ENCODE peak calls at places on chromosome 1, in seven cellular contexts. W is SK-N-SH, H is spleen, L is Peyer's patch, O is cardiac muscle cell, V is fibroblast of lung, B is H1. S is an unnamed sample.
A peak's percentile ranks its signal among the peaks of the same experiment; 100 is the strongest.

GRCh38 chr1:209565759-209566678 is 17.5 kb upstream of the CAMK1G start:
- DNase-seq in L (peak; percentile 92), O (peak; percentile 94), V (peak; percentile 82), W (peak; percentile 69), H (peak; percentile 80), B (peak; percentile 75), S (no peak)

GRCh38 chr1:85606414-85606800 is 25.8 kb downstream of the CCN1 start:
- DNase-seq in H (no peak), W (no peak), O (no peak), V (no peak), B (no peak), L (no peak), S (no peak)

GRCh38 chr1:173477286-173478098 is at the start of gene PRDX6:
- DNase-seq in W (no peak), V (peak; percentile 80), B (peak; percentile 15), H (peak; percentile 98), L (peak; percentile 94), O (peak; percentile 76), S (peak; percentile 81)

GRCh38 chr1:221794079-221794670 is 52.3 kb upstream of the DUSP10 start:
- DNase-seq in H (no peak), W (no peak), L (no peak), O (no peak), B (no peak), V (peak; percentile 36), S (peak; percentile 74)

GRCh38 chr1:38093569-38094520 is 47.3 kb upstream of the POU3F1 start:
- DNase-seq in W (no peak), B (no peak), H (peak; percentile 6), V (no peak), L (no peak), O (no peak), S (no peak)

GRCh38 chr1:227949954-227950734 is 2.4 kb upstream of the WNT9A start:
- DNase-seq in O (no peak), H (peak; percentile 52), L (peak; percentile 36), V (no peak), W (no peak), B (no peak), S (no peak)

GRCh38 chr1:21705303-21705980 is 36.3 kb upstream of the RAP1GAP start:
- DNase-seq in O (no peak), V (no peak), W (no peak), H (no peak), L (no peak), B (no peak), S (no peak)

GRCh38 chr1:96992871-96993270 is 271.3 kb downstream of the PTBP2 start:
- DNase-seq in B (no peak), V (peak; percentile 25), H (no peak), L (no peak), W (no peak), O (no peak), S (no peak)

GRCh38 chr1:31981976-31982375 is 31.7 kb upstream of the KHDRBS1 start:
- DNase-seq in O (no peak), V (no peak), L (no peak), B (no peak), W (no peak), H (no peak), S (no peak)

GRCh38 chr1:165011947-165012346 is 344.6 kb downstream of the LMX1A start:
- DNase-seq in V (no peak), B (no peak), O (no peak), W (no peak), L (no peak), H (no peak), S (no peak)
- TF ChIP-seq CTCF in V (no peak), B (no peak), O (no peak), W (no peak), L (no peak), H (no peak), S (no peak)

DNA sequence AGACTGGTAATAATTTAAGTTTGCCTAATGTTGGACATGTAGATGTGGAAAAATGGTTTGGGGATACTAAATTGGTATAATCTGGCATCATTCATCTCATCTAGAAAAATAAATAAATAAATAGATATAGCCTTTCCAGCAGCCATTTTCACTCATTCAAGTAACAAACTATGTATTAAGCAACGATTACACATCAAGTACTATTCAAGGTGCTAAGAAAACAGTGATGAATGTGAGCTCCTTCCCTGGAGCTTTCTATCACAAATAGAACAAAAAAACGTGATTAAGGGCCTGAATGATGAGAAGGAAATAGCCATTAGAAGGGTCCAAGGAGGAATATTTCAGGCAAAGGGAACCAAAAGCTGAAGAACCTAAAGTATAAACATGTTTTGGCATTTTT is 37.1 kb downstream of the STIL start:
- DNase-seq in V (no peak), H (no peak), W (no peak), B (no peak), L (no peak), O (no peak), S (no peak)
- H3K36me3 ChIP-seq in V (peaks cover 5% of the 10 kb centered on the region), H (no peaks in the 10 kb centered on the region), W (peaks cover 30% of the 10 kb centered on the region), B (peaks cover 28% of the 10 kb centered on the region), L (no peaks in the 10 kb centered on the region), O (peaks cover 10% of the 10 kb centered on the region), S (peaks cover 2% of the 10 kb centered on the region)

GRCh38 chr1:87336623-87337067 is 8.0 kb downstream of the LMO4 start:
- DNase-seq in H (no peak), W (no peak), O (no peak), L (no peak), B (no peak), V (peak; percentile 44), S (no peak)

GRCh38 chr1:87334351-87335174 is 5.9 kb downstream of the LMO4 start:
- DNase-seq in H (peak; percentile 85), V (peak; percentile 42), O (peak; percentile 60), L (peak; percentile 51), B (no peak), W (peak; percentile 42), S (peak; percentile 32)

GRCh38 chr1:87331319-87332269 is 2.9 kb downstream of the LMO4 start:
- DNase-seq in L (peak; percentile 90), V (peak; percentile 79), H (peak; percentile 95), B (peak; percentile 77), W (peak; percentile 54), O (peak; percentile 90), S (peak; percentile 77)

GRCh38 chr1:87335175-87335992 is 6.7 kb downstream of the LMO4 start:
- DNase-seq in H (peak; percentile 96), V (peak; percentile 40), B (no peak), W (peak; percentile 84), L (peak; percentile 90), O (peak; percentile 81), S (peak; percentile 80)

DNA sequence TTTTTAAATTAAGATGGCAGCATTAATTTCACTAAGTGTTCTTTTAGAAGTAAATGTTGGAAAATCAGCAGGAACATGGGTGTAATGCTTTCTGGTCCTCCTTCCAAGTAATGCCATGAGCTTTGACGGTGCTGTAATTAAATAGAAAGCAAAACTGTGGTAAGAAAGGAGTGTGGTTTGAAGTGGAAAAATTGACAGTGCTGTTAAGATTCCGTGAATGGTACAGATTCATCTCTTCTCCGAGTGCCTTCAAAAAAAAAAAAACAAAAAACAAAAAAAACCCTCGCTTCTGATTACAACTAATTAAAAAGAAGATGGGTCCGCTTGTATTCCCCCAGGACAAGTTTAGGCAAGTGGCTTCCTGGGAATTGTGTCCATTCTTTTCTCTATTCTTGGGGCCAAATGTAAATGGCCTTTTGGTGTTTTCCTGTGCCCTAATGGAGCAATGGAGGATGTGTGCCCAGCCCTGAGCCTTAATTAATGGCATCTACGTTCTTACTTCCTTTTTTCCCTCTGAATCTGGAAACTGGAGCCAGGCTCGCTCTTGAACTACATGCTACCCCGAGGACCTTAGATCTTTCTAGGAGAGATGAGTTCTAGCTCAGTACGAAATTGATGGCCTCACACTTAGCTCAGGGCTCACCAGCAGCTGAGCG is 5.1 kb downstream of the LMO4 start:
- DNase-seq in B (no peak), O (no peak), H (no peak), W (no peak), V (peak; percentile 44), L (no peak), S (no peak)
- TF ChIP-seq CTCF in B (no peak), O (no peak), H (no peak), W (no peak), V (no peak), L (no peak), S (no peak)

GRCh38 chr1:219903353-219903871 is 24.9 kb downstream of the SLC30A10 start:
- DNase-seq in W (no peak), V (no peak), H (no peak), O (no peak), B (no peak), L (no peak), S (no peak)

GRCh38 chr1:219898375-219898774 is 30.0 kb downstream of the SLC30A10 start:
- DNase-seq in W (no peak), H (no peak), O (no peak), B (no peak), V (no peak), L (no peak), S (no peak)

GRCh38 chr1:219900201-219900600 is 28.2 kb downstream of the SLC30A10 start:
- DNase-seq in O (no peak), H (no peak), L (no peak), B (no peak), V (no peak), W (no peak), S (no peak)

GRCh38 chr1:219902951-219903350 is 25.4 kb downstream of the SLC30A10 start:
- DNase-seq in W (no peak), H (no peak), O (no peak), B (no peak), L (no peak), V (no peak), S (no peak)

DNA sequence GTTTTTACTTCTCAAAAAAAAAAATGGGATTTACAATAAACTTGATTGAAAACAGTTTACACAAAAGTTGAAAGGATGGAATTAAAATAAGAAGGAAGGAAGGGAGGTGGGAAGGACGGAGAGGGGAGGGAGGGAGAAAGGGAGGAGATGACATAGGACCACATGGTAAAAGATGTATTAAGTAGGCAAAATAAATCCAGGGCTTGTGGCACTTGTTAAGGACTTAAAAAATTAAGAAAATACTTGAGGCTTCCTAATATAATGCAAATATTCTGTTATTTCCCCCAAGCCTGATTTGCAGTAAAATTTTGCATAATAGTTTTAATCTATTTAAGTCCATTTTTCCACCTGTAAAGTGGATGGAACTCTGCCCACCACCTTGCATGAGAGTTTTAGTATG is 27.5 kb downstream of the SLC30A10 start:
- DNase-seq in B (no peak), O (no peak), L (no peak), V (no peak), H (no peak), W (no peak), S (no peak)
- H3K36me3 ChIP-seq in B (no peaks in the 10 kb centered on the region), O (no peaks in the 10 kb centered on the region), L (no peaks in the 10 kb centered on the region), V (no peaks in the 10 kb centered on the region), H (no peaks in the 10 kb centered on the region), W (no peaks in the 10 kb centered on the region), S (no peaks in the 10 kb centered on the region)

DNA sequence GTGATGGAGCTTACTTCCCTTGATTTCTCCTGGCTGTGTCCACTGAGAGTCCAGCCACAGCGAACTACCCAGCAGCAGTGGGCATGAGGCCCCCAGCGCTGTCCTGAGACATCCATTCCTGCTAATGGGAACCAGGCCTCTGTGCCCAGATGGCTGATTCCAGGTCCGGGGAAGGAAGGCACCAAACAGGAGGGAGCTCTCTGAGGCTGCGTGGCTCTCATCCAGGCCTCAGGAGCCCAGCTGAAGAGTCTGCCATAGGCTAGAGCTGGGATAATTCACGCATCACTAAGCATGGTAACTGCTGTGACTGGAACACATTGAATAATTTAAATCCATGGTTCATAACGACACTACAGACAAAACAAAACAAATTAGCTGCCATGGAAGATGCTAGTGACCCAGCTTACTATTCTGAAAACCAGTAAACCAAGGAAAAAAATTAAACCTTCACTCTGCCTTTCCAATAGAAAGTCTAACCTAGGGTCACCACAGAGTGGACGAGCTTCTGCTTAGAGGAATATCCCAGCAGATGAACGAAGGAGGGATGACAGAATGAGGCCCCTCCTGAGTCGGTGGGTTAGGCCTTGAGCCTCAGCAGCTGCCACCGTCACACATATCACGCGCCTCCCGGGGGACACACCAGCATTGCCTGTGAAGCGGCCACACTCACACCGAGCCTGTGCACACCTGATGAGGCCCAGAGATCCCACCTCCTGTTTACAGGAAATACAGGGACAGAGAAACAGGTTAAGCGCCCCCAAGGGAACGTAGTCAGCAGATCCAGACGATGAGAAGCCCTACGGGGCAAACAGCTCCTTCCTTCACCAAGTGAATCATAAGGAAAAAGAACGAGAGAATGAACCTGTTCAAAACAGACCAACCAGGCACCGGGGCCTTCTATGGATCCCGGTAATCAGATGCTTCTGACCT is 25.0 kb upstream of the LRRC47 start:
- DNase-seq in B (no peak), O (no peak), L (no peak), V (no peak), W (peak; percentile 95), H (no peak), S (no peak)
- TF ChIP-seq CTCF in B (no peak), O (no peak), L (no peak), V (no peak), W (no peak), H (no peak), S (no peak)

S was measured in GM06990.